ENCODE peak calls at places on chromosome 6, in nine cellular contexts. A, J, Y, K, G, C, P, Q and H are unnamed samples.

GRCh38 chr6:55601120-55601519 is 22.1 kb upstream of the HMGCLL1 start:
- DNase-seq in J (no peak), G (no peak), K (no peak), Q (no peak), A (no peak), Y (no peak), C (no peak), P (no peak), H (no peak)

GRCh38 chr6:157534134-157534871 is 153.3 kb downstream of the ZDHHC14 start:
- DNase-seq in G (no peak), K (no peak), A (no peak), P (no peak), Q (no peak), J (no peak), Y (no peak), C (no peak), H (no peak)

GRCh38 chr6:31114970-31115849 is 610 bp downstream of the PSORS1C1 start:
- DNase-seq in J (no peak), C (no peak), P (no peak), Y (peak; percentile 40), K (peak; percentile 49), G (peak; percentile 50), A (peak; percentile 24), Q (no peak), H (no peak)

GRCh38 chr6:85193339-85193738 is 256.5 kb upstream of the NT5E start:
- DNase-seq in J (no peak), G (no peak), C (no peak), P (no peak), Y (no peak), Q (no peak), A (no peak), K (no peak), H (no peak)

GRCh38 chr6:34182751-34183531 is 37.1 kb upstream of the GRM4 start:
- DNase-seq in Q (no peak), C (no peak), G (no peak), A (no peak), K (no peak), Y (no peak), P (no peak), J (peak; percentile 26), H (no peak)

GRCh38 chr6:43761666-43762409 is 8.2 kb upstream of the VEGFA start:
- DNase-seq in J (no peak), C (no peak), G (no peak), Q (no peak), K (no peak), A (no peak), Y (peak; percentile 66), P (no peak), H (no peak)

GRCh38 chr6:24721461-24722215 is 2.7 kb upstream of the C6orf62 start:
- DNase-seq in A (no peak), G (no peak), C (no peak), P (peak; percentile 92), K (peak; percentile 73), J (peak; percentile 87), Y (peak; percentile 97), Q (no peak), H (peak; percentile 89)

GRCh38 chr6:105990151-105990550 is 96.0 kb upstream of the PRDM1 start:
- DNase-seq in P (no peak), G (peak; percentile 54), J (no peak), Q (no peak), Y (no peak), K (no peak), C (no peak), A (peak; percentile 33), H (no peak)

GRCh38 chr6:145784683-145785082 is 29.9 kb downstream of the FBXO30 start:
- DNase-seq in G (no peak), C (no peak), J (no peak), K (no peak), A (no peak), Q (no peak), Y (no peak), P (no peak), H (no peak)

GRCh38 chr6:146914563-146915483 is 289.4 kb upstream of the STXBP5 start:
- DNase-seq in Q (no peak), G (peak; percentile 55), K (peak; percentile 45), Y (no peak), C (peak; percentile 88), J (no peak), A (peak; percentile 90), P (peak; percentile 82), H (peak; percentile 37)

GRCh38 chr6:165729307-165729936 is 66.4 kb upstream of the PDE10A start:
- DNase-seq in Y (no peak), C (no peak), Q (no peak), P (peak; percentile 65), J (peak; percentile 44), K (peak; percentile 62), G (peak; percentile 23), A (peak; percentile 1), H (peak; percentile 58)

GRCh38 chr6:131923356-131923755 is 27.8 kb downstream of the CCN2 start:
- DNase-seq in G (peak; percentile 78), P (peak; percentile 62), Q (no peak), J (peak; percentile 67), Y (peak; percentile 79), C (no peak), A (peak; percentile 53), K (no peak), H (peak; percentile 67)

GRCh38 chr6:124967444-124967843 is 5.2 kb downstream of the RNF217 start:
- DNase-seq in J (no peak), A (no peak), P (no peak), K (peak; percentile 32), G (no peak), Y (no peak), Q (no peak), C (no peak), H (no peak)

GRCh38 chr6:6923605-6924004 is 184.2 kb upstream of the RREB1 start:
- DNase-seq in A (no peak), Q (no peak), P (no peak), Y (no peak), J (no peak), C (no peak), K (no peak), G (no peak), H (no peak)

GRCh38 chr6:42774201-42774600 is 7.7 kb upstream of the BICRAL start:
- DNase-seq in C (no peak), G (no peak), J (no peak), P (no peak), Y (no peak), K (no peak), Q (no peak), A (no peak), H (no peak)

GRCh38 chr6:138554146-138554545 is 54.9 kb upstream of the NHSL1 start:
- DNase-seq in Y (no peak), K (no peak), G (no peak), Q (no peak), C (no peak), P (no peak), J (no peak), A (no peak), H (no peak)

GRCh38 chr6:149783551-149783950 is 34.0 kb downstream of the PCMT1 start:
- DNase-seq in A (no peak), P (no peak), Q (no peak), G (no peak), C (no peak), J (no peak), K (no peak), Y (no peak), H (no peak)

GRCh38 chr6:56293756-56294155 is 46.4 kb upstream of the COL21A1 start:
- DNase-seq in C (no peak), A (no peak), P (no peak), J (no peak), Y (no peak), Q (no peak), K (no peak), G (no peak), H (no peak)

GRCh38 chr6:87623248-87623647 is 33.3 kb downstream of the ORC3 start:
- DNase-seq in J (no peak), G (no peak), Q (no peak), P (no peak), Y (no peak), K (peak; percentile 8), A (no peak), C (no peak), H (no peak)

GRCh38 chr6:14903176-14904088 is 342.4 kb upstream of the JARID2 start:
- DNase-seq in Q (no peak), A (peak; percentile 29), K (no peak), G (no peak), C (no peak), J (no peak), Y (no peak), P (no peak), H (no peak)